ENCODE peak calls at places on chromosomes 12 and 14, in five cellular contexts. J is activated T-helper 1 cell treated with Interleukin-2 at 50 U/mL for 16 hours, D is occipital lobe, A is COR-L47, C is GM06990. M is an unnamed sample.

GRCh38 chr14:78448483-78449094 is 278.4 kb downstream of the NRXN3 start:
- DNase-seq in J (no peak), D (peak), A (peak), C (peak), M (peak)

GRCh38 chr12:7961395-7962188 is 25.6 kb upstream of the SLC2A3 start:
- DNase-seq in J (no peak), D (no peak), A (no peak), C (no peak), M (no peak)

GRCh38 chr12:111925171-111925570 is 83.1 kb downstream of the MAPKAPK5 start:
- DNase-seq in J (no peak), D (no peak), A (no peak), C (no peak), M (no peak)

GRCh38 chr12:79333144-79333543 is 357.6 kb downstream of the PAWR start:
- DNase-seq in J (no peak), D (no peak), A (no peak), C (no peak), M (no peak)

GRCh38 chr12:6532051-6532926 is 2.0 kb upstream of the GAPDH start:
- DNase-seq in J (peak), D (peak), A (no peak), C (peak), M (peak)

GRCh38 chr12:87491089-87491488 is 538.1 kb downstream of the C12orf50 start:
- DNase-seq in J (no peak), D (no peak), A (no peak), C (no peak), M (no peak)

GRCh38 chr12:103799504-103800251 is 41.4 kb downstream of the NT5DC3 start:
- DNase-seq in J (no peak), D (no peak), A (peak), C (no peak), M (no peak)

GRCh38 chr12:26821212-26821701 is 11.7 kb downstream of the ITPR2 start:
- DNase-seq in J (no peak), D (no peak), A (no peak), C (no peak), M (no peak)

GRCh38 chr14:24150061-24150460 is 2.8 kb downstream of the RNF31 start:
- DNase-seq in J (no peak), D (no peak), A (no peak), C (no peak), M (no peak)

GRCh38 chr12:103560604-103561101 is 26.4 kb upstream of the STAB2 start:
- DNase-seq in J (no peak), D (no peak), A (no peak), C (no peak), M (no peak)

GRCh38 chr14:74400328-74400727 is 25.7 kb downstream of the SYNDIG1L start:
- DNase-seq in J (no peak), D (no peak), A (no peak), C (no peak), M (no peak)

GRCh38 chr12:98060421-98060820 is 455.0 kb upstream of the TMPO start:
- DNase-seq in J (no peak), D (no peak), A (no peak), C (no peak), M (no peak)

GRCh38 chr12:2570562-2570961 is 224.2 kb upstream of the FKBP4 start:
- DNase-seq in J (no peak), D (no peak), A (no peak), C (no peak), M (no peak)

GRCh38 chr12:89833337-89834252 is 125.0 kb upstream of the ATP2B1 start:
- DNase-seq in J (no peak), D (peak), A (no peak), C (no peak), M (no peak)

GRCh38 chr12:12333980-12334709 is 15.9 kb downstream of the MANSC1 start:
- DNase-seq in J (peak), D (no peak), A (peak), C (peak), M (peak)

GRCh38 chr12:52149182-52149641 is 42.6 kb downstream of the KRT80 start:
- DNase-seq in J (no peak), D (no peak), A (no peak), C (no peak), M (no peak)

GRCh38 chr14:100609941-100610391 is 22.7 kb upstream of the BEGAIN start:
- DNase-seq in J (no peak), D (no peak), A (no peak), C (no peak), M (no peak)

GRCh38 chr14:31110872-31111271 is 84.7 kb upstream of the STRN3 start:
- DNase-seq in J (no peak), D (no peak), A (no peak), C (no peak), M (no peak)

GRCh38 chr14:90756755-90757345 is 59.4 kb downstream of the TTC7B start:
- DNase-seq in J (no peak), D (no peak), A (no peak), C (no peak), M (no peak)

GRCh38 chr12:109192358-109192757 is 76.0 kb downstream of the ACACB start:
- DNase-seq in J (no peak), D (no peak), A (no peak), C (no peak), M (no peak)

GRCh38 chr12:47828967-47829482 is 9.3 kb upstream of the HDAC7 start:
- DNase-seq in J (no peak), D (no peak), A (no peak), C (no peak), M (no peak)